ENCODE peak calls at places on chromosome 10, in five cellular contexts. B is transverse colon, R is cardiac muscle cell, A is A549, E is adrenal gland. N is an unnamed sample. For H3K4me1, the result is how much of the 10 kb centered on the place peaks cover.

GRCh38 chr10:44978570-44979280 is at the start of gene DEPP1:
- DNase-seq in A (peak), R (peak), B (peak), E (peak), N (peak)

GRCh38 chr10:22335204-22335956 is 9.9 kb upstream of the SPAG6 start:
- DNase-seq in B (peak), R (peak), A (peak), E (peak), N (peak)

GRCh38 chr10:56095506-56096225 is 265.4 kb downstream of the ZWINT start:
- DNase-seq in B (no peak), E (no peak), A (no peak), R (peak), N (no peak)

GRCh38 chr10:71083457-71083975 is 128.9 kb upstream of the UNC5B start:
- DNase-seq in A (no peak), B (no peak), R (no peak), E (peak), N (peak)

GRCh38 chr10:118369806-118370205 is 27.7 kb upstream of the FAM204A start:
- DNase-seq in E (no peak), A (no peak), R (no peak), B (no peak), N (no peak)

GRCh38 chr10:10591682-10592412 is 425.8 kb upstream of the CELF2 start:
- DNase-seq in A (no peak), B (no peak), R (no peak), E (no peak), N (no peak)

GRCh38 chr10:73232887-73233286 is 14.2 kb downstream of the DNAJC9 start:
- DNase-seq in E (no peak), A (no peak), R (no peak), B (no peak), N (no peak)

GRCh38 chr10:77827383-77827782 is 99.2 kb downstream of the DLG5 start:
- DNase-seq in R (no peak), E (no peak), B (no peak), A (no peak), N (no peak)

GRCh38 chr10:22605168-22605567 is 109.2 kb downstream of the PIP4K2A start:
- DNase-seq in B (no peak), E (no peak), R (no peak), A (no peak), N (no peak)

GRCh38 chr10:72106896-72107295 is 18.5 kb upstream of the SPOCK2 start:
- DNase-seq in E (no peak), R (no peak), A (no peak), B (no peak), N (no peak)

GRCh38 chr10:55629792-55630490 is 731.1 kb downstream of the ZWINT start:
- DNase-seq in E (peak), R (peak), B (no peak), A (peak), N (no peak)

GRCh38 chr10:95341716-95342130 is 50.9 kb upstream of the PDLIM1 start:
- DNase-seq in B (no peak), E (no peak), R (no peak), A (no peak), N (no peak)

GRCh38 chr10:88932539-88933256 is 19.9 kb downstream of the ACTA2 start:
- DNase-seq in B (peak), R (peak), E (peak), A (peak), N (peak)

GRCh38 chr10:88946965-88947590 is 5.5 kb downstream of the ACTA2 start:
- DNase-seq in E (no peak), B (no peak), R (no peak), A (no peak), N (no peak)

GRCh38 chr10:12348870-12349627 is at the start of gene CAMK1D:
- DNase-seq in E (peak), A (peak), R (peak), B (peak), N (peak)

GRCh38 chr10:78283069-78283682 is 249.5 kb downstream of the RPS24 start:
- DNase-seq in B (no peak), A (no peak), R (no peak), E (no peak), N (no peak)

GRCh38 chr10:129035052-129035805 is 431.8 kb upstream of the MGMT start:
- DNase-seq in B (peak), R (no peak), E (no peak), A (no peak), N (peak)

GRCh38 chr10:119502214-119502613 is 40.3 kb downstream of the RGS10 start:
- DNase-seq in R (no peak), E (no peak), B (peak), A (no peak), N (no peak)

GRCh38 chr10:102782698-102783540 is 39.2 kb downstream of the WBP1L start:
- DNase-seq in R (peak), E (peak), A (no peak), B (peak), N (peak)

GRCh38 chr10:36943534-36943933 is 181.9 kb upstream of the ANKRD30A start:
- DNase-seq in R (no peak), A (no peak), B (no peak), E (no peak), N (no peak)

GRCh38 chr10:116947838-116948529 is 57.0 kb downstream of the SHTN1 start:
- DNase-seq in E (no peak), R (no peak), B (no peak), A (peak), N (no peak)

GRCh38 chr10:75352650-75353049 is 48.9 kb downstream of the ZNF503 start:
- DNase-seq in R (no peak), E (peak), B (no peak), A (no peak), N (no peak)

GRCh38 chr10:12252882-12253546 is 57.0 kb downstream of the CDC123 start:
- DNase-seq in E (no peak), A (peak), R (no peak), B (peak), N (peak)

GRCh38 chr10:89793649-89794254 is 92.4 kb downstream of the KIF20B start:
- DNase-seq in B (no peak), R (peak), E (peak), A (peak), N (no peak)

GRCh38 chr10:46518028-46518725 is 38.3 kb downstream of the GPRIN2 start:
- DNase-seq in R (no peak), A (no peak), E (peak), B (peak), N (peak)

GRCh38 chr10:26855186-26855585 is 5.6 kb downstream of the ABI1 start:
- DNase-seq in A (no peak), E (no peak), B (no peak), R (no peak), N (no peak)

GRCh38 chr10:132916421-132916841 is 25.9 kb downstream of the CFAP46 start:
- DNase-seq in A (no peak), E (no peak), R (no peak), B (no peak), N (peak)

GRCh38 chr10:29239569-29240472 is 49.0 kb upstream of the LYZL1 start:
- DNase-seq in A (peak), R (peak), E (no peak), B (no peak), N (no peak)

GRCh38 chr10:133260895-133261725 is 15.6 kb downstream of the ADAM8 start:
- DNase-seq in E (peak), R (peak), A (peak), B (peak), N (peak)

GRCh38 chr10:35011771-35012191 is 78.4 kb downstream of the CUL2 start:
- DNase-seq in E (no peak), B (no peak), A (no peak), R (no peak), N (no peak)

GRCh38 chr10:5829267-5829666 is 16.0 kb upstream of the GDI2 start:
- DNase-seq in E (no peak), A (no peak), R (no peak), B (no peak), N (no peak)

GRCh38 chr10:3420527-3421469 is 248.2 kb upstream of the PITRM1 start:
- DNase-seq in R (no peak), A (no peak), B (no peak), E (no peak), N (no peak)

GRCh38 chr10:93463723-93464511 is 18.2 kb downstream of the MYOF start:
- DNase-seq in A (no peak), B (peak), R (no peak), E (peak), N (no peak)

GRCh38 chr10:11798862-11799735 is 24.1 kb upstream of the PROSER2 start:
- DNase-seq in A (no peak), B (no peak), R (no peak), E (no peak), N (no peak)

GRCh38 chr10:132131581-132132250 is 55.0 kb upstream of the DPYSL4 start:
- DNase-seq in A (no peak), R (no peak), B (no peak), E (no peak), N (no peak)

GRCh38 chr10:110912374-110912773 is 6.6 kb downstream of the BBIP1 start:
- DNase-seq in A (no peak), R (no peak), E (no peak), B (no peak), N (no peak)

GRCh38 chr10:77325233-77325537 is 312.4 kb downstream of the KCNMA1 start:
- DNase-seq in E (no peak), A (no peak), B (peak), R (no peak), N (no peak)

GRCh38 chr10:7085147-7085912 is 325.5 kb downstream of the SFMBT2 start:
- DNase-seq in A (no peak), E (no peak), R (peak), B (no peak), N (no peak)

GRCh38 chr10:7085913-7086589 is 324.8 kb downstream of the SFMBT2 start:
- DNase-seq in E (peak), A (no peak), B (no peak), R (peak), N (no peak)

GRCh38 chr10:7084255-7085005 is 326.4 kb downstream of the SFMBT2 start:
- DNase-seq in R (peak), A (no peak), B (no peak), E (no peak), N (no peak)

GRCh38 chr10:7082967-7083366 is 327.9 kb downstream of the SFMBT2 start:
- DNase-seq in E (no peak), B (no peak), R (no peak), A (no peak), N (no peak)
- H3K4me1 ChIP-seq in E (under half), B (under half), R (under half), A (under half), N (under half)

GRCh38 chr10:24465899-24466615 is 257.1 kb downstream of the KIAA1217 start:
- DNase-seq in B (peak), E (peak), A (peak), R (no peak), N (no peak)
- H3K4me1 ChIP-seq in B (half or more), E (under half), A (under half), R (under half), N (under half)

DNA sequence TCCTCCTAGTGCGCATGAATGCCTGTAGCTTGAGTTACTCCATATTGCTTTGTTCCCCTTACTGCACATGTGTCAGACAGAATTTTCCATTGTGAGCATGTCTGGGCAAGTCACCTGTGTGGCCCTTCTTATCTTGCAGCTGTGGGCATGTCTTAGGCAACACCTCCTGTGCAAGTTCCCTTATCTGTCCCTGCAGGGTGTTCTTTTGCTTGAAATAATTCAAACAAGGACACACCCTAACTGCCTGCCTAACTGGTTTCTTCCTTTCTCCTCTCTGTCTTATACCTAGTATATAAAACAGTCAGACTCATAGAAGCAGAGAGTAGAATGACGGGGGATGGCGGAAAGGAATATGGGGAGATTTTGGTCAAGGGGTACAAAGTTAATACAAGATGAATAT is 421.1 kb upstream of the SORCS1 start:
- DNase-seq in R (no peak), E (no peak), B (no peak), A (no peak), N (no peak)
- H3K4me1 ChIP-seq in R (under half), E (under half), B (under half), A (under half), N (under half)

DNA sequence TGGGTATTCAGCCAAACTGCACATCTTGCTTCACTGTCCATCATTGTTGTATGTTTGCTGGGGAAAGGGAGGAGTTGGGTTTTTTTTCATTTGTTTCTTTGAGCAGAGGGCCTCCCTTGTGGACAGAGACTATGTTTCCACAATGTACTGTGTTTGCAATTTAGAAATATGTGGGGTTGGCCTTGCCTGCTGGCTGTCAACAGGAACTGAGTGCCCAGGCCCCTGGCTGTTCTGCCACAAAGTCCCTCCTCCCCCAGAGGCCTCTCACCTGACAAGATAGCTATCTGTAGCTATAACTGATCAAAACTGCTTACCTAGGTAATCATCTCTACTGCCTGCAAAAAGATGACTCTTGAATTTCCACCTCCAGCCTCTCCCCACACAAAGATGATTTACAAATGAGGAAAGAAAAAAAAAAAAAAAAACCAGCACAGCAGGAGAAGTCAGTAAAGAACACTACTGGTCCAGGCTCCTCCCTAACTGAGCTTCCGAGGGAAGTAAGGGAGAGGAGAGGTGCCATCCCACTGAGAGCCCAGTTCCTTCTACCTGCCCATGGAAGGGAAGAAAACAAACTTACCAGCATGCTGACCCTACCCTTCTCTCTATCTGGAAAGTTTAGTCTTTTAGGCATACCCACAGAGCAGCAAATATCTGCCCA is 121.7 kb downstream of the SGMS1 start:
- DNase-seq in A (no peak), R (no peak), B (no peak), E (no peak), N (no peak)
- H3K4me1 ChIP-seq in A (under half), R (under half), B (under half), E (under half), N (under half)

DNA sequence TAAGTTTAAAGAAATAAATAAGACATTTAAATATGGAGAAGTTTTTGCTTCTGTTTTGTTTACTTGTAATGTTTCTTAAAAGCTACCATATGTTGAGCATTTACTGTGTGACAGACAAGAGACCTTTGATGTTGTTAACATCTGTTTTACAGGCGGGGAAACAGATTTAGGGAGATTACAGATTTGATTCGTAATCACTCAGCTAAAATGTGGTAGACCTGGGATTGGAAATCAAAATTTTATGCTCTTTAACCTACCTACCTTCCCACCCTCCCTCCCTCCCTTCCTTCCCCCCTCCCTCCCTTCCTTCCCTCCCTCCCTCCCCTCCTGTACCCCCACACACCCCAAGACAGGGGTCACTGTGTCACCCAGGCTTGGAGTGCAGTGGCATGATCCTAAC is 11.7 kb downstream of the LCOR start:
- DNase-seq in B (no peak), R (no peak), E (no peak), A (no peak), N (no peak)
- H3K4me1 ChIP-seq in B (half or more), R (under half), E (under half), A (under half), N (under half)

GRCh38 chr10:33032354-33033254 is 74.6 kb upstream of the ITGB1 start:
- DNase-seq in R (no peak), B (no peak), A (peak), E (no peak), N (no peak)
- H3K4me1 ChIP-seq in R (under half), B (under half), A (under half), E (under half), N (under half)

DNA sequence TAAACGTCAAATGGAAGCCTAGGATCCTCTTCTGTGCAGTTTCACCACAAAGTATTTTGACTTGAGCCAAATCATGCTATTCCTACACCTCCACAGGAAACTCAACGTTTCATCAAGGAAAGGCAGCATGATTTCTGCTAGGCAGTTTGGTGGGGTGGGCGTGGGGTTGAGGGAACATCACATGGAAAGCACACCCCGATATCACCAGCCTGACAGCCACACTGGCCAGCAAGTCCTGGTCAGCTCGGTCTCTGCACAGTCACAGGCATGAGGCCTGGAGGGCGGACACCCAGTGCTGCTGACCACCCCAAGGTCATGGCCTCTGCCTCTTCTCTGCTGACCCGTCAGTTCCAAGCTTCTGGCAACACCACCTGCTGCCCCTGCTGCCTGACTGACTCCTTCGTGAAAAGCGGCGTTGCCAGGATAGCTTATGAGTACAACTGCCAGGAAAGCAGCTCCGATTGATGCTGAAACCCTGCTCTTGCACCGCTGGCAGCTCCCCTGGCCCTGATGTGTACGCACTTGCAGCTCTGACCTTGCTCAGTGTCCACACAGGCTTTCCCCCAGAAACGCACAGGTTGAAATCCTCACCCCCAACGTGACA is 171.5 kb downstream of the DIP2C start:
- DNase-seq in B (no peak), E (no peak), R (no peak), A (no peak), N (peak)
- H3K4me1 ChIP-seq in B (under half), E (under half), R (under half), A (under half), N (under half)

DNA sequence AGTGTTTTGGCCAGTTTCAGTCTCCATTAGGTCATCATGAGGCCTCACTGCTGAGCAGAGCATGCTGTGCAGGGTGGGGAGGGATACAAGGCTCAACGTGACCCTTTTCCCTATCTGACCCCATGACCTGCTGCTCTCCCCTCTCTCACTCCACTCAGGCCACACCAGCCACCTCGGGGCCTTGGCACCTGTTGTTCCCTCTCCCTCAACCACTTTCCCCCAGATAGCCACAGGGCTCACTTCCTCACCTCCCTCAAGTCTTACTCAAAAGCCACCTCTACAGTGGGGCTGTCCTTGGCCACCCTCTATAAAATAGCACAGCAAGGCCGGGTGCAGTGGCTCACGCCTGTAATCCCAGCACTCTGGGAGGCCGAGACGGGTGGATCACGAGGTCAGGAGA is 13.9 kb downstream of the SH3PXD2A start:
- DNase-seq in B (no peak), R (no peak), A (no peak), E (no peak), N (no peak)
- H3K4me1 ChIP-seq in B (half or more), R (half or more), A (under half), E (under half), N (under half)

GRCh38 chr10:99779335-99779734 is 3.1 kb upstream of the ABCC2 start:
- DNase-seq in R (peak), E (no peak), B (no peak), A (no peak), N (no peak)
- H3K4me1 ChIP-seq in R (under half), E (under half), B (under half), A (half or more), N (under half)